ENCODE peak calls at places on chromosomes 7 and 10, in five cellular contexts. U is spleen, I is WTC11, V is bronchial epithelial cell, Z is mesothelial cell of epicardium. O is an unnamed sample.

GRCh38 chr7:123229426-123229825 is 29.7 kb upstream of the SLC13A1 start:
- DNase-seq in U (no peak), I (no peak), V (peak), Z (no peak), O (no peak)

GRCh38 chr10:377228-377627 is 242.0 kb downstream of the ZMYND11 start:
- DNase-seq in U (peak), I (no peak), V (no peak), Z (no peak), O (no peak)

GRCh38 chr7:116569737-116570136 is 44.9 kb downstream of the CAV1 start:
- DNase-seq in U (no peak), I (no peak), V (peak), Z (no peak), O (no peak)

GRCh38 chr10:72265508-72265907 is 8.2 kb upstream of the DDIT4 start:
- DNase-seq in U (no peak), I (no peak), V (no peak), Z (no peak), O (no peak)

GRCh38 chr7:44085549-44085948 is 3.2 kb upstream of the POLM start:
- DNase-seq in U (peak), I (peak), V (no peak), Z (no peak), O (no peak)

GRCh38 chr10:44818721-44819127 is 92.4 kb upstream of the TMEM72 start:
- DNase-seq in U (no peak), I (no peak), V (no peak), Z (no peak), O (no peak)

GRCh38 chr7:41674505-41675023 is 28.3 kb downstream of the INHBA start:
- DNase-seq in U (no peak), I (no peak), V (no peak), Z (no peak), O (no peak)

GRCh38 chr7:83347836-83348482 is 185.3 kb upstream of the PCLO start:
- DNase-seq in U (no peak), I (no peak), V (peak), Z (no peak), O (no peak)

GRCh38 chr10:72334196-72334831 is 20.4 kb downstream of the DNAJB12 start:
- DNase-seq in U (peak), I (no peak), V (no peak), Z (peak), O (no peak)

GRCh38 chr7:115816318-115816974 is 214.1 kb downstream of the TFEC start:
- DNase-seq in U (no peak), I (no peak), V (no peak), Z (no peak), O (no peak)

GRCh38 chr7:116180302-116180701 is 30.0 kb upstream of the TES start:
- DNase-seq in U (no peak), I (no peak), V (peak), Z (no peak), O (peak)

GRCh38 chr10:43863859-43864591 is 215.3 kb upstream of the ZNF32 start:
- DNase-seq in U (no peak), I (no peak), V (no peak), Z (no peak), O (no peak)

GRCh38 chr10:122561212-122561611 is 658 bp downstream of the DMBT1 start:
- DNase-seq in U (no peak), I (no peak), V (peak), Z (no peak), O (no peak)

GRCh38 chr7:158061031-158061630 is 526.5 kb downstream of the PTPRN2 start:
- DNase-seq in U (peak), I (no peak), V (no peak), Z (no peak), O (no peak)

GRCh38 chr7:131012477-131013031 is 278.5 kb upstream of the KLF14 start:
- DNase-seq in U (no peak), I (no peak), V (peak), Z (no peak), O (no peak)

GRCh38 chr10:109450702-109451101 is 472.6 kb downstream of the XPNPEP1 start:
- DNase-seq in U (no peak), I (no peak), V (no peak), Z (no peak), O (no peak)

GRCh38 chr7:77407906-77408305 is 8.2 kb downstream of the GSAP start:
- DNase-seq in U (no peak), I (no peak), V (no peak), Z (no peak), O (no peak)

GRCh38 chr7:2036786-2037185 is 196.0 kb downstream of the MAD1L1 start:
- DNase-seq in U (peak), I (peak), V (no peak), Z (no peak), O (no peak)

GRCh38 chr7:105399043-105399725 is 10.5 kb upstream of the SRPK2 start:
- DNase-seq in U (no peak), I (no peak), V (peak), Z (no peak), O (no peak)

GRCh38 chr10:72315611-72316385 is 38.9 kb downstream of the DNAJB12 start:
- DNase-seq in U (peak), I (no peak), V (peak), Z (no peak), O (no peak)

GRCh38 chr10:57657164-57657765 is 610.4 kb downstream of the IPMK start:
- DNase-seq in U (no peak), I (peak), V (peak), Z (peak), O (peak)

GRCh38 chr7:155322530-155322929 is 24.9 kb downstream of the INSIG1 start:
- DNase-seq in U (no peak), I (no peak), V (no peak), Z (no peak), O (no peak)

GRCh38 chr7:45033261-45033930 is 33.4 kb downstream of the CCM2 start:
- DNase-seq in U (no peak), I (no peak), V (peak), Z (no peak), O (no peak)

GRCh38 chr7:111229951-111230350 is 139.0 kb downstream of the LRRN3 start:
- DNase-seq in U (no peak), I (no peak), V (no peak), Z (no peak), O (no peak)

GRCh38 chr10:112365451-112365850 is 8.5 kb upstream of the ACSL5 start:
- DNase-seq in U (no peak), I (no peak), V (no peak), Z (no peak), O (no peak)

GRCh38 chr10:71239946-71240795 is 27.8 kb downstream of the UNC5B start:
- DNase-seq in U (no peak), I (no peak), V (no peak), Z (no peak), O (no peak)

GRCh38 chr7:140080919-140081318 is 18.2 kb upstream of the PARP12 start:
- DNase-seq in U (no peak), I (no peak), V (no peak), Z (no peak), O (no peak)

GRCh38 chr7:140082770-140083169 is 20.0 kb upstream of the PARP12 start:
- DNase-seq in U (no peak), I (no peak), V (no peak), Z (no peak), O (no peak)

GRCh38 chr7:140081774-140082425 is 19.1 kb upstream of the PARP12 start:
- DNase-seq in U (no peak), I (no peak), V (no peak), Z (no peak), O (no peak)

GRCh38 chr7:140078392-140078791 is 15.6 kb upstream of the PARP12 start:
- DNase-seq in U (no peak), I (peak), V (no peak), Z (no peak), O (no peak)

GRCh38 chr7:140079121-140079536 is 16.4 kb upstream of the PARP12 start:
- DNase-seq in U (no peak), I (peak), V (no peak), Z (no peak), O (no peak)
- TF ChIP-seq CTCF in U (no peak), I (no peak), V (peak), Z (no peak), O (no peak)

GRCh38 chr7:4472739-4473138 is 209.4 kb upstream of the FOXK1 start:
- DNase-seq in U (no peak), I (peak), V (no peak), Z (no peak), O (no peak)
- TF ChIP-seq CTCF in U (no peak), I (no peak), V (no peak), Z (no peak), O (no peak)

GRCh38 chr10:54985732-54986131 is 184.7 kb upstream of the PCDH15 start:
- DNase-seq in U (no peak), I (no peak), V (peak), Z (no peak), O (no peak)
- TF ChIP-seq CTCF in U (no peak), I (no peak), V (no peak), Z (peak), O (peak)

GRCh38 chr10:14822879-14823755 is 14.7 kb downstream of the CDNF start:
- DNase-seq in U (no peak), I (peak), V (peak), Z (no peak), O (peak)
- TF ChIP-seq CTCF in U (peak), I (no peak), V (peak), Z (no peak), O (peak)

GRCh38 chr7:75994388-75995051 is at the start of gene TMEM120A:
- DNase-seq in U (peak), I (peak), V (peak), Z (peak), O (peak)

GRCh38 chr7:75995996-75996395 is 1.6 kb upstream of the TMEM120A start:
- DNase-seq in U (peak), I (no peak), V (no peak), Z (no peak), O (no peak)

GRCh38 chr7:75993689-75994387 is 557 bp downstream of the TMEM120A start:
- DNase-seq in U (peak), I (peak), V (peak), Z (no peak), O (peak)

GRCh38 chr7:75996476-75996875 is 2.1 kb upstream of the TMEM120A start:
- DNase-seq in U (peak), I (no peak), V (no peak), Z (no peak), O (no peak)

GRCh38 chr7:75995052-75995471 is 667 bp upstream of the TMEM120A start:
- DNase-seq in U (peak), I (no peak), V (no peak), Z (no peak), O (no peak)
- TF ChIP-seq CTCF in U (no peak), I (no peak), V (no peak), Z (no peak), O (no peak)

DNA sequence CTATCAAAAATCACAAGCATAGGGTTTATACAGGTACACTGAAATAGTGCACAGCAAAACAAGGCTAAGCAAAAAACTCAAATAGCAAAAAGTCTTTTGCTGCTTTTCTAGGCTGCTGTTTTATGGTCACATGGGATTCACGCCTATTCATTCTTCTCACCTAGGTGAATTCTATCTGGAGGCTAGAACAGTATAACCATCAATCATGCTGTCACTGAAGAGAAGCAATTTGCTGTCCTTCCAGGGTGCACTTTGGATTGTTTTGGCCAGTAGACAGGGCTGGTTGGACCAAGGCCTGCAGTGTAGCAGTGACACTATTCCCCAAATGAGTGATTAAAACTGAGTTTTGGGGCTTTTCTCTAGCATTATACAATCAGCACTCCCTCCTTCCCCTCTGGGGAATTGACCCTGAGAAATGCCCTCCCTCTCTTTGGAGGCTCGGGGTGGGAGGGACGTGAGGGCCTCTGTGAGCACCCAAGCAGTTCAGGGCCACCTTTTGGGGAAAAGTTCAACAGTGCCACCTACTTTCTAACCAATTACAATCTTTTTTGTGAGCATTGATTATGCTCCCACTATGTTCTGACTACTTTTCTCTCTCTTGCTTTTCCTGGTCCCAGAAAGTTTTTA is 16.2 kb upstream of the SND1 start:
- DNase-seq in U (no peak), I (no peak), V (no peak), Z (no peak), O (no peak)
- TF ChIP-seq CTCF in U (no peak), I (no peak), V (no peak), Z (no peak), O (no peak)